ENCODE peak calls at places on chromosomes 2 and 18, in four cellular contexts. One of them, this sample, is unnamed.

GRCh38 chr18:3209859-3210569 is 9.8 kb downstream of the MYOM1 start:
- DNase-seq in H9: no peak
- DNase-seq in H1: no peak
- DNase-seq in neuronal stem cell: no peak
- DNase-seq in this sample: peak

GRCh38 chr18:845152-845819 is 33.2 kb upstream of the YES1 start:
- DNase-seq in H9: no peak
- DNase-seq in H1: no peak
- DNase-seq in neuronal stem cell: no peak
- DNase-seq in this sample: peak

GRCh38 chr18:22194151-22194598 is 24.8 kb downstream of the GATA6 start:
- DNase-seq in H9: no peak
- DNase-seq in H1: no peak
- DNase-seq in neuronal stem cell: no peak
- DNase-seq in this sample: no peak

GRCh38 chr2:45236268-45236667 is 227.0 kb upstream of the SIX2 start:
- DNase-seq in H9: no peak
- DNase-seq in H1: no peak
- DNase-seq in neuronal stem cell: no peak
- DNase-seq in this sample: no peak

GRCh38 chr2:111036042-111036441 is 84.7 kb upstream of the BCL2L11 start:
- DNase-seq in H9: no peak
- DNase-seq in H1: no peak
- DNase-seq in neuronal stem cell: no peak
- DNase-seq in this sample: no peak

GRCh38 chr2:79723830-79724229 is 211.0 kb downstream of the CTNNA2 start:
- DNase-seq in H9: no peak
- DNase-seq in H1: no peak
- DNase-seq in neuronal stem cell: no peak
- DNase-seq in this sample: peak

GRCh38 chr18:29361843-29362242 is 1184.9 kb upstream of the CDH2 start:
- DNase-seq in H9: peak
- DNase-seq in H1: peak
- DNase-seq in neuronal stem cell: no peak
- DNase-seq in this sample: no peak

GRCh38 chr2:156947261-156947660 is 310.2 kb upstream of the GALNT5 start:
- DNase-seq in H9: no peak
- DNase-seq in H1: no peak
- DNase-seq in neuronal stem cell: no peak
- DNase-seq in this sample: no peak

GRCh38 chr2:172740871-172741270 is 5.2 kb downstream of the RAPGEF4 start:
- DNase-seq in H9: no peak
- DNase-seq in H1: no peak
- DNase-seq in neuronal stem cell: no peak
- DNase-seq in this sample: no peak

GRCh38 chr2:74908763-74909444 is 49.5 kb upstream of the POLE4 start:
- DNase-seq in H9: peak
- DNase-seq in H1: no peak
- DNase-seq in neuronal stem cell: no peak
- DNase-seq in this sample: no peak

GRCh38 chr2:232534940-232535735 is 4.4 kb upstream of the CHRNG start:
- DNase-seq in H9: no peak
- DNase-seq in H1: no peak
- DNase-seq in neuronal stem cell: no peak
- DNase-seq in this sample: no peak

GRCh38 chr2:33121416-33121815 is 174.7 kb downstream of the LTBP1 start:
- DNase-seq in H9: no peak
- DNase-seq in H1: no peak
- DNase-seq in neuronal stem cell: no peak
- DNase-seq in this sample: no peak

GRCh38 chr2:32074161-32074506 is 10.8 kb downstream of the SPAST start:
- DNase-seq in H9: no peak
- DNase-seq in H1: no peak
- DNase-seq in neuronal stem cell: no peak
- DNase-seq in this sample: no peak

GRCh38 chr2:402206-402605 is 114.3 kb upstream of the ALKAL2 start:
- DNase-seq in H9: no peak
- DNase-seq in H1: no peak
- DNase-seq in neuronal stem cell: no peak
- DNase-seq in this sample: no peak

GRCh38 chr2:96150791-96151594 is 5.8 kb upstream of the DUSP2 start:
- DNase-seq in H9: no peak
- DNase-seq in H1: no peak
- DNase-seq in neuronal stem cell: no peak
- DNase-seq in this sample: no peak

GRCh38 chr2:233486357-233486756 is 80.2 kb downstream of the USP40 start:
- DNase-seq in H9: no peak
- DNase-seq in H1: no peak
- DNase-seq in neuronal stem cell: no peak
- DNase-seq in this sample: no peak

GRCh38 chr18:74114206-74114605 is 33.4 kb downstream of the FBXO15 start:
- DNase-seq in H9: no peak
- DNase-seq in H1: no peak
- DNase-seq in neuronal stem cell: peak
- DNase-seq in this sample: peak

GRCh38 chr18:74116628-74117554 is 30.7 kb downstream of the FBXO15 start:
- DNase-seq in H9: peak
- DNase-seq in H1: peak
- DNase-seq in neuronal stem cell: no peak
- DNase-seq in this sample: peak

GRCh38 chr18:74110983-74111382 is 36.7 kb downstream of the FBXO15 start:
- DNase-seq in H9: no peak
- DNase-seq in H1: no peak
- DNase-seq in neuronal stem cell: no peak
- DNase-seq in this sample: no peak

GRCh38 chr18:74115046-74115445 is 32.6 kb downstream of the FBXO15 start:
- DNase-seq in H9: no peak
- DNase-seq in H1: no peak
- DNase-seq in neuronal stem cell: no peak
- DNase-seq in this sample: peak

DNA sequence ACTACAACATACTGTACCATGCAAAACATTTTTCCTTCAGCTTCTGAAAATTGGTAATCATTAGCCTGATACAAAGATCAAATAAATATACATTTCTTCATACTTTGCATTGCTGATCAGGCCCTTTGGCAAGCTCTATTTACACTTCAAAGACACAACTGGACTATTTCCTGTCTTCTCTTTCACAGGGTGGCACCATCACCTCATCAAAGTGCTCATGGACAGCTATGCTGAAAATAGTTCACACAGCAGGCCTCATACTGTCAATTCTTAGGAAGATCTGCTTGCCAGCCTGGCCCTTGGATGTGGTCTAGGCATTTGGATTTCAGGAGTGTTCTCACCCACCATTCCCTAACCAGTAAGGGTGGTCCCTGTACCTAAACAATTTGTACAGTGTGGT is 33.9 kb downstream of the FBXO15 start:
- DNase-seq in H9: no peak
- DNase-seq in H1: no peak
- DNase-seq in neuronal stem cell: no peak
- DNase-seq in this sample: no peak
- H2BK15ac ChIP-seq in H9: no peak
- H2BK15ac ChIP-seq in H1: no peak
- H2BK15ac ChIP-seq in neuronal stem cell: no peak
- H2BK15ac ChIP-seq in this sample: no peak

GRCh38 chr2:42031281-42031680 is 16.5 kb upstream of the PKDCC start:
- DNase-seq in H9: no peak
- DNase-seq in H1: no peak
- DNase-seq in neuronal stem cell: no peak
- DNase-seq in this sample: no peak

GRCh38 chr2:42030829-42031228 is 17.0 kb upstream of the PKDCC start:
- DNase-seq in H9: no peak
- DNase-seq in H1: no peak
- DNase-seq in neuronal stem cell: no peak
- DNase-seq in this sample: no peak

GRCh38 chr2:42032796-42033195 is 15.0 kb upstream of the PKDCC start:
- DNase-seq in H9: no peak
- DNase-seq in H1: no peak
- DNase-seq in neuronal stem cell: no peak
- DNase-seq in this sample: no peak

GRCh38 chr2:42030196-42030759 is 17.5 kb upstream of the PKDCC start:
- DNase-seq in H9: peak
- DNase-seq in H1: no peak
- DNase-seq in neuronal stem cell: peak
- DNase-seq in this sample: no peak

DNA sequence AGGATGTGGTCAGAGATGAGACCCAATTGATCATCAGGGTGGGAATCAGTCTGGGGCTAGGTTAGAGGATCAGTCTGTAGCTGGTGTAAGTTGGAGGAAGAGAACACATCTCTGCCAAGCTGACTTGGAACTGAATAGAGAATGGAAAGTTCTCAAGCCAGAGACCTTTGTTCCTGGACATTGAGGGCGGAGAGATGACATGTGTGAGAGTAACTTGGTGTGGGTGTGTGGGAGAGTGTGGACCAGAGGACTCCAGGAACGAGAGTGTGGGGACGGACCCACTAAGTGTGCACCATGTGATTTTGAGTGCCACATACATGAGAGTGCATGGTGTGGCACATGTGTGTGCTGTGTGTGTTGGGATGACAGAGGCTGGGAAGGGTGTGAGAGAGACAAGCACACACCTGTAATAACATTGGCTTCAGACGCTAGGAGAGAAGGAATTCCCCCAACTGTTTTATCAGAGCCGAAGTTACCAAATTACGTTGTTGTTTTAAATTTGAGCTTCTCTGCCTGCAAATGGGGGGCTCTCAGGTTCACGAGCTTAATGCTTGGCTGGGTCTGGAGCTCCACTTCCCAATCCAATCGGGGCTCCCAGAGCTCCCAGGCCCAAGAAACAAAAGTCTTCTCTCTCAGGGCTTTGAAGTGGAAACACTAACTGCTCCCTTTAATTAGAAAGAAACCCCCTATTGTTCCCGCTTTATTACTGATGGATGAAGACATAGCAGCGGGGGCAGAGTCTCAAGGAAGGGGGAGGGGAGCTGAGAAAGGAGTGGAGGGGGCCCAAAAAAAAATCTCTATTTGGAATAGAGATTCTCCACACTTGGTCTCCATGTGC is 15.8 kb upstream of the PKDCC start:
- DNase-seq in H9: no peak
- DNase-seq in H1: no peak
- DNase-seq in neuronal stem cell: no peak
- DNase-seq in this sample: no peak
- H2BK12ac ChIP-seq in H9: no peak
- H2BK12ac ChIP-seq in H1: peak
- H2BK12ac ChIP-seq in neuronal stem cell: peak
- H2BK12ac ChIP-seq in this sample: no peak

GRCh38 chr18:35808796-35809195 is 163.7 kb upstream of the RMP24 start:
- DNase-seq in H9: no peak
- DNase-seq in H1: no peak
- DNase-seq in neuronal stem cell: no peak
- DNase-seq in this sample: no peak
- H3K4me2 ChIP-seq in H9: no peak
- H3K4me2 ChIP-seq in H1: no peak
- H3K4me2 ChIP-seq in neuronal stem cell: no peak
- H3K4me2 ChIP-seq in this sample: no peak

GRCh38 chr2:165009466-165009865 is 54.1 kb upstream of the SLC38A11 start:
- DNase-seq in H9: no peak
- DNase-seq in H1: no peak
- DNase-seq in neuronal stem cell: no peak
- DNase-seq in this sample: no peak

GRCh38 chr2:165011199-165011598 is 55.9 kb upstream of the SLC38A11 start:
- DNase-seq in H9: no peak
- DNase-seq in H1: no peak
- DNase-seq in neuronal stem cell: no peak
- DNase-seq in this sample: no peak

GRCh38 chr2:165007162-165007744 is 51.9 kb upstream of the SLC38A11 start:
- DNase-seq in H9: no peak
- DNase-seq in H1: no peak
- DNase-seq in neuronal stem cell: no peak
- DNase-seq in this sample: no peak

GRCh38 chr2:165008916-165009315 is 53.6 kb upstream of the SLC38A11 start:
- DNase-seq in H9: no peak
- DNase-seq in H1: no peak
- DNase-seq in neuronal stem cell: no peak
- DNase-seq in this sample: no peak

GRCh38 chr2:165010556-165010955 is 55.2 kb upstream of the SLC38A11 start:
- DNase-seq in H9: no peak
- DNase-seq in H1: no peak
- DNase-seq in neuronal stem cell: no peak
- DNase-seq in this sample: no peak
- H2BK15ac ChIP-seq in H9: no peak
- H2BK15ac ChIP-seq in H1: no peak
- H2BK15ac ChIP-seq in neuronal stem cell: no peak
- H2BK15ac ChIP-seq in this sample: no peak

This sample was measured in mesenchymal stem cell.